ENCODE peak calls at places on chromosomes 11 and 22, in eight cellular contexts. G, D, J, M, U, R, Y and L are unnamed samples.

GRCh38 chr11:22461626-22462025 is 123.4 kb downstream of the SLC17A6 start:
- DNase-seq in G (no peak), D (no peak), J (no peak), M (no peak), U (peak; percentile 65), R (peak; percentile 1), Y (no peak), L (peak; percentile 65)

GRCh38 chr11:119373917-119374631 is 7.4 kb downstream of the USP2 start:
- DNase-seq in G (peak; percentile 77), D (peak; percentile 59), J (peak; percentile 39), M (peak; percentile 82), U (peak; percentile 65), R (peak; percentile 71), Y (peak; percentile 59), L (peak; percentile 64)

GRCh38 chr11:123301696-123302400 is 106.8 kb upstream of the CLMP start:
- DNase-seq in G (peak; percentile 68), D (peak; percentile 58), J (peak; percentile 60), M (peak; percentile 84), U (peak; percentile 33), R (peak; percentile 61), Y (peak; percentile 37), L (no peak)

GRCh38 chr11:116300252-116300651 is 472.5 kb downstream of the BUD13 start:
- DNase-seq in G (no peak), D (no peak), J (no peak), M (no peak), U (no peak), R (no peak), Y (no peak), L (no peak)

GRCh38 chr22:47813661-47814060 is 1051.2 kb downstream of the TBC1D22A start:
- DNase-seq in G (no peak), D (no peak), J (no peak), M (no peak), U (no peak), R (no peak), Y (no peak), L (no peak)

GRCh38 chr22:29004647-29005371 is 56.8 kb downstream of the C22orf31 start:
- DNase-seq in G (peak; percentile 25), D (peak; percentile 30), J (no peak), M (peak; percentile 83), U (peak; percentile 20), R (no peak), Y (no peak), L (peak; percentile 5)

GRCh38 chr22:48618326-48618725 is 1209.3 kb downstream of the BRD1 start:
- DNase-seq in G (no peak), D (no peak), J (no peak), M (no peak), U (no peak), R (no peak), Y (no peak), L (no peak)

GRCh38 chr22:26404851-26405357 is 24.2 kb upstream of the ASPHD2 start:
- DNase-seq in G (no peak), D (no peak), J (no peak), M (no peak), U (no peak), R (no peak), Y (no peak), L (no peak)

GRCh38 chr11:118226781-118227180 is 2.0 kb upstream of the JAML start:
- DNase-seq in G (no peak), D (no peak), J (no peak), M (no peak), U (no peak), R (no peak), Y (no peak), L (no peak)

GRCh38 chr11:128210148-128210940 is 377.0 kb downstream of the ETS1 start:
- DNase-seq in G (no peak), D (no peak), J (no peak), M (no peak), U (peak; percentile 98), R (peak; percentile 99), Y (no peak), L (peak; percentile 100)

GRCh38 chr11:12079726-12080556 is 30.4 kb upstream of the MICAL2 start:
- DNase-seq in G (peak; percentile 73), D (peak; percentile 71), J (no peak), M (peak; percentile 70), U (peak; percentile 98), R (peak; percentile 98), Y (no peak), L (peak; percentile 99)

GRCh38 chr11:1128333-1129142 is 29.2 kb upstream of the MUC5AC start:
- DNase-seq in G (no peak), D (peak; percentile 11), J (no peak), M (peak; percentile 60), U (no peak), R (no peak), Y (no peak), L (no peak)

GRCh38 chr11:118370774-118371173 is 11.4 kb downstream of the UBE4A start:
- DNase-seq in G (no peak), D (no peak), J (no peak), M (no peak), U (peak; percentile 14), R (no peak), Y (no peak), L (no peak)

GRCh38 chr11:86688398-86689179 is 16.2 kb upstream of the ME3 start:
- DNase-seq in G (no peak), D (no peak), J (no peak), M (no peak), U (peak; percentile 94), R (peak; percentile 90), Y (no peak), L (peak; percentile 90)

GRCh38 chr11:131944709-131945108 is 574.3 kb downstream of the NTM start:
- DNase-seq in G (no peak), D (no peak), J (no peak), M (no peak), U (no peak), R (no peak), Y (no peak), L (no peak)

GRCh38 chr11:126146454-126147192 is 64.8 kb downstream of the RPUSD4 start:
- DNase-seq in G (no peak), D (no peak), J (no peak), M (no peak), U (no peak), R (no peak), Y (peak; percentile 46), L (no peak)

GRCh38 chr11:122038543-122038942 is 77.5 kb downstream of the BLID start:
- DNase-seq in G (no peak), D (no peak), J (no peak), M (no peak), U (peak; percentile 92), R (peak; percentile 97), Y (no peak), L (peak; percentile 60)

GRCh38 chr22:46514592-46515207 is 22.7 kb downstream of the CELSR1 start:
- DNase-seq in G (no peak), D (no peak), J (no peak), M (no peak), U (peak; percentile 39), R (peak; percentile 77), Y (no peak), L (peak; percentile 97)

GRCh38 chr22:30205281-30206115 is 41.1 kb downstream of the LIF start:
- DNase-seq in G (peak; percentile 33), D (peak; percentile 75), J (no peak), M (no peak), U (peak; percentile 96), R (peak; percentile 98), Y (no peak), L (peak; percentile 81)

GRCh38 chr22:24112188-24112587 is 69.1 kb upstream of the SUSD2 start:
- DNase-seq in G (no peak), D (no peak), J (no peak), M (no peak), U (peak; percentile 53), R (peak; percentile 24), Y (no peak), L (peak; percentile 46)

GRCh38 chr11:131378931-131379330 is 8.5 kb downstream of the NTM start:
- DNase-seq in G (no peak), D (no peak), J (no peak), M (no peak), U (no peak), R (no peak), Y (no peak), L (no peak)

GRCh38 chr22:36773935-36774334 is 2.0 kb downstream of the IFT27 start:
- DNase-seq in G (no peak), D (no peak), J (no peak), M (no peak), U (peak; percentile 58), R (peak; percentile 24), Y (no peak), L (peak; percentile 53)